ENCODE peak calls at places on chromosome 1, in seven cellular contexts. C, D, M, X, L, F and W are unnamed samples.

GRCh38 chr1:33050221-33051076 is 13.8 kb upstream of the AK2 start:
- DNase-seq in D (no peak), L (no peak), C (peak; percentile 84), M (no peak), X (no peak), F (no peak), W (no peak)

GRCh38 chr1:2967881-2968280 is 53.4 kb upstream of the ACTRT2 start:
- DNase-seq in X (no peak), M (no peak), C (no peak), F (peak; percentile 29), L (no peak), D (no peak), W (no peak)

GRCh38 chr1:6013491-6013890 is 21.3 kb upstream of the NPHP4 start:
- DNase-seq in C (no peak), D (no peak), F (no peak), X (no peak), L (no peak), M (no peak), W (no peak)

GRCh38 chr1:18768086-18768485 is 91.4 kb downstream of the TAS1R2 start:
- DNase-seq in F (no peak), D (no peak), M (no peak), L (no peak), X (no peak), C (no peak), W (no peak)

GRCh38 chr1:59631561-59631960 is 183.2 kb upstream of the HOOK1 start:
- DNase-seq in M (no peak), C (no peak), L (no peak), X (no peak), F (no peak), D (no peak), W (no peak)

GRCh38 chr1:39943471-39944290 is 11.3 kb upstream of the MFSD2A start:
- DNase-seq in X (no peak), L (no peak), M (no peak), C (no peak), D (no peak), F (no peak), W (no peak)

GRCh38 chr1:54579337-54579781 is 31.3 kb downstream of the ACOT11 start:
- DNase-seq in F (no peak), L (no peak), C (no peak), M (no peak), X (no peak), D (no peak), W (no peak)

GRCh38 chr1:245058882-245059281 is 95.9 kb upstream of the KIF26B start:
- DNase-seq in F (no peak), D (no peak), M (no peak), L (no peak), C (no peak), X (no peak), W (no peak)

GRCh38 chr1:204257446-204257845 is 43.7 kb upstream of the GOLT1A start:
- DNase-seq in M (no peak), X (no peak), D (no peak), L (no peak), F (no peak), C (no peak), W (no peak)

GRCh38 chr1:93728480-93729131 is 47.0 kb upstream of the BCAR3 start:
- DNase-seq in L (no peak), M (peak; percentile 57), X (no peak), F (no peak), D (no peak), C (no peak), W (no peak)

GRCh38 chr1:37905624-37906196 is 41.1 kb downstream of the INPP5B start:
- DNase-seq in D (no peak), L (no peak), F (no peak), C (no peak), X (no peak), M (no peak), W (no peak)

GRCh38 chr1:214019499-214019898 is 31.7 kb downstream of the PROX1 start:
- DNase-seq in C (no peak), X (no peak), M (no peak), L (no peak), F (no peak), D (no peak), W (no peak)

GRCh38 chr1:100358210-100358609 is 5.9 kb downstream of the CDC14A start:
- DNase-seq in C (peak; percentile 31), D (no peak), M (no peak), F (no peak), X (no peak), L (no peak), W (no peak)

GRCh38 chr1:153857505-153857904 is 65.3 kb downstream of the GATAD2B start:
- DNase-seq in D (no peak), X (no peak), F (no peak), L (no peak), C (no peak), M (no peak), W (no peak)

GRCh38 chr1:236627717-236628116 is 23.4 kb upstream of the HEATR1 start:
- DNase-seq in L (no peak), F (no peak), C (no peak), M (no peak), D (no peak), X (no peak), W (no peak)

GRCh38 chr1:26574690-26575349 is 45.3 kb downstream of the RPS6KA1 start:
- DNase-seq in C (peak; percentile 84), F (no peak), X (no peak), L (no peak), D (no peak), M (no peak), W (no peak)

GRCh38 chr1:147821883-147822282 is 61.5 kb upstream of the GJA5 start:
- DNase-seq in F (no peak), X (no peak), D (no peak), C (peak; percentile 80), L (no peak), M (no peak), W (no peak)

GRCh38 chr1:247299723-247300381 is 31.8 kb downstream of the ZNF496 start:
- DNase-seq in L (no peak), X (no peak), M (no peak), C (no peak), D (no peak), F (no peak), W (no peak)

GRCh38 chr1:59477286-59477685 is 180.4 kb downstream of the FGGY start:
- DNase-seq in L (no peak), X (no peak), M (no peak), D (no peak), C (no peak), F (no peak), W (no peak)

GRCh38 chr1:191831572-191831971 is 326.7 kb upstream of the RGS18 start:
- DNase-seq in D (no peak), X (no peak), M (no peak), F (no peak), C (no peak), L (no peak), W (peak; percentile 33)

DNA sequence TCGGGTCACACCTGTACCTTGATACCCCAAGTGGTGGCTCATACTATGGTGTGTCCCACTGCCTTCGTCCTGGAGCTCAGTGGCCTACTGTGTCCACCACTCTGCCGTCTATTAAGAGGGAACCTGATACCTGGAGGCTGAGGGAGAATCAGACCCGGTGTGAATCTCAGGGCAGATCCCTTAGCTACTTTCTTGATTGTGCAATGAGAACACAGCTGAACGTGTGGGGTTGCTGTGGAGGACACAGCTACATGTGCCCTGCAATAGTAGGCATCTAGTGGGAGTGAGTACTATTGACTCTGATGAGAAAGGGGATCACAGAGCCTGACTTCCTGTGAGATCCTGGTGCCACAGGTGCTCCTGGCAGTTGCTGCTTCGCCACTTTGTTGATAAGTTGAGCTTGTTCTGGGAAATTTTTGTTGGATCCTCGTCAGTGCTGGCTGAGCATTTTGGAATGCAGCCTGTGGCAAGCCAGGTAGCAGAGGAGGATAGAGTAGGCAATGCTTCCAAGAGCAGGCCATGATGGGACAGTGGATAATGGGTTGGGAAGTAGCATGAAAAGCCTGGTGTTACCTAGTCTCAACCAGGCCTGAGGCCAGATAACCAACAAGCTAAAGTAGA is 28.2 kb upstream of the MPZL1 start:
- DNase-seq in X (no peak), L (no peak), C (no peak), F (no peak), M (no peak), D (no peak), W (no peak)
- H3K27ac ChIP-seq in X (no peak overlapping the region), L (no peak overlapping the region), C (no peak overlapping the region), F (no peak overlapping the region), M (peak overlapping the region; percentile 31), D (no peak overlapping the region), W (no peak overlapping the region)

DNA sequence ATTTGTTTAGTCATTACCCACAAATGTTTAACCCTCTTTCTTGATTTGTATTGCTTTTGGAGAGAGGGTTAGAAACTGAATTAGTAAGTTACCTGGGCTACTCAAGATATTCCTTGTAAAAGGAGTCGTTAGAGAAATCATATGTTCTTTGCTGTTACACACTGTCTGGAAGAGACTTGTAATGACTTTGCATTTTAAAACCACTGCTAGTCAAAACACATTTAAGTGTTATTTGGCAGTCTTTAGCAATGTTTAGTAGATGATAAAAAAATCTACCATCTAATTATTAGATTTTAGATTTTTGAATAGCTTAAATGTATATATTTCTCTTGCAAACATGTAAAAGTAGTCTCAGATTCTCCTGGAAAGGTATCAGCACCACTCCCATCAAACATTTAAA is 6.6 kb downstream of the OSBPL9 start:
- DNase-seq in C (no peak), X (no peak), L (no peak), M (no peak), F (no peak), D (no peak), W (no peak)
- H3K4me1 ChIP-seq in C (peaks cover 13% of the 10 kb centered on the region), X (no peaks in the 10 kb centered on the region), L (peaks cover 40% of the 10 kb centered on the region), M (peaks cover 86% of the 10 kb centered on the region), F (peaks cover 16% of the 10 kb centered on the region), D (peaks cover 3% of the 10 kb centered on the region), W (no peaks in the 10 kb centered on the region)

GRCh38 chr1:85201340-85202091 is 700 bp upstream of the SYDE2 start:
- DNase-seq in F (peak; percentile 84), C (peak; percentile 77), M (peak; percentile 72), D (peak; percentile 77), X (peak; percentile 69), L (peak; percentile 81), W (peak; percentile 35)

GRCh38 chr1:85200367-85200869 is 398 bp downstream of the SYDE2 start:
- DNase-seq in C (no peak), F (no peak), D (peak; percentile 56), X (peak; percentile 21), L (no peak), M (no peak), W (no peak)

GRCh38 chr1:85200870-85201339 is at the start of gene SYDE2:
- DNase-seq in D (peak; percentile 77), L (peak; percentile 88), F (peak; percentile 79), C (peak; percentile 81), M (peak; percentile 80), X (peak; percentile 77), W (peak; percentile 43)

GRCh38 chr1:85199667-85200366 is 999 bp downstream of the SYDE2 start:
- DNase-seq in C (no peak), L (no peak), F (no peak), D (no peak), M (no peak), X (no peak), W (no peak)

GRCh38 chr1:85198864-85199263 is 2.0 kb downstream of the SYDE2 start:
- DNase-seq in D (no peak), X (no peak), L (no peak), M (no peak), C (no peak), F (no peak), W (no peak)
- H3K4me3 ChIP-seq in D (no peak overlapping the region), X (no peak overlapping the region), L (peak overlapping the region; percentile 99), M (peak overlapping the region; percentile 86), C (peak overlapping the region; percentile 90), F (peak overlapping the region; percentile 98), W (no peak overlapping the region)

DNA sequence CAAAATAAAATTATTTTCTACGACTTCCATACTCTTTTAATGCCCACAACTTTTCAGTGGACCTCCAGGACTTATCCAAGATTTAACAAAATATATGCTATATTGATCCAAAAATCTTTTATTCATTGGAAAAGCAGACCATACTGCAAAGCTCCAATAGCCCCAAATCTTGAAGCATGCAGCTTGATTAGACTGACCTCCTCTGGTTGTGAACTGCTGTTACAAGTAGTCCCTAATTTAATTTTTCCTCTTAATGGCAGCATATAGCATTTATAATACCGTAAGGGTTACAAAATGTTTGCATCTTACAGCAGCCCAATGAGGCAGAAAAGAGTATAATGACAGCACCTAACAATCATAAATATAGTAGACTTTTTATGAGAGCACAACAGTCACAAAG is 49.8 kb downstream of the TPR start:
- DNase-seq in M (no peak), X (no peak), F (no peak), D (no peak), C (peak; percentile 33), L (no peak), W (no peak)
- H3K27ac ChIP-seq in M (no peak overlapping the region), X (no peak overlapping the region), F (no peak overlapping the region), D (no peak overlapping the region), C (no peak overlapping the region), L (no peak overlapping the region), W (no peak overlapping the region)